ENCODE peak calls at places on chromosome 10, in nine cellular contexts. One of them, this sample, is unnamed.

GRCh38 chr10:78712147-78712546 is 356.6 kb upstream of the ZMIZ1 start:
- DNase-seq in A549: no peak
- DNase-seq in CD8-positive, alpha-beta T cell: no peak
- DNase-seq in iPS DF 6.9: peak; percentile 7
- DNase-seq in upper lobe of right lung: no peak
- DNase-seq in heart right ventricle: peak; percentile 68
- DNase-seq in colonic mucosa: peak; percentile 25
- DNase-seq in hepatocyte: no peak
- DNase-seq in cardiac muscle cell: peak; percentile 16
- DNase-seq in this sample: no peak

GRCh38 chr10:112904000-112904399 is 46.0 kb upstream of the TCF7L2 start:
- DNase-seq in A549: peak; percentile 85
- DNase-seq in upper lobe of right lung: no peak
- DNase-seq in iPS DF 6.9: no peak
- DNase-seq in heart right ventricle: no peak
- DNase-seq in hepatocyte: peak; percentile 15
- DNase-seq in CD8-positive, alpha-beta T cell: no peak
- DNase-seq in cardiac muscle cell: no peak
- DNase-seq in colonic mucosa: peak; percentile 51
- DNase-seq in this sample: no peak

GRCh38 chr10:50635286-50635685 is 11.5 kb upstream of the SGMS1 start:
- DNase-seq in A549: no peak
- DNase-seq in hepatocyte: no peak
- DNase-seq in heart right ventricle: no peak
- DNase-seq in upper lobe of right lung: no peak
- DNase-seq in CD8-positive, alpha-beta T cell: no peak
- DNase-seq in cardiac muscle cell: no peak
- DNase-seq in iPS DF 6.9: no peak
- DNase-seq in colonic mucosa: no peak
- DNase-seq in this sample: no peak

GRCh38 chr10:93468532-93469213 is 13.5 kb downstream of the MYOF start:
- DNase-seq in A549: peak; percentile 89
- DNase-seq in iPS DF 6.9: no peak
- DNase-seq in hepatocyte: peak; percentile 54
- DNase-seq in cardiac muscle cell: no peak
- DNase-seq in CD8-positive, alpha-beta T cell: no peak
- DNase-seq in upper lobe of right lung: no peak
- DNase-seq in colonic mucosa: no peak
- DNase-seq in heart right ventricle: no peak
- DNase-seq in this sample: no peak

GRCh38 chr10:50510517-50511473 is 113.0 kb downstream of the SGMS1 start:
- DNase-seq in heart right ventricle: no peak
- DNase-seq in iPS DF 6.9: no peak
- DNase-seq in CD8-positive, alpha-beta T cell: no peak
- DNase-seq in hepatocyte: no peak
- DNase-seq in A549: no peak
- DNase-seq in colonic mucosa: no peak
- DNase-seq in upper lobe of right lung: no peak
- DNase-seq in cardiac muscle cell: no peak
- DNase-seq in this sample: no peak

GRCh38 chr10:113381906-113382562 is 170.8 kb upstream of the HABP2 start:
- DNase-seq in colonic mucosa: no peak
- DNase-seq in hepatocyte: no peak
- DNase-seq in iPS DF 6.9: no peak
- DNase-seq in CD8-positive, alpha-beta T cell: peak; percentile 18
- DNase-seq in upper lobe of right lung: no peak
- DNase-seq in heart right ventricle: peak; percentile 15
- DNase-seq in A549: no peak
- DNase-seq in cardiac muscle cell: no peak
- DNase-seq in this sample: no peak

GRCh38 chr10:72265508-72265907 is 8.2 kb upstream of the DDIT4 start:
- DNase-seq in iPS DF 6.9: no peak
- DNase-seq in A549: no peak
- DNase-seq in heart right ventricle: no peak
- DNase-seq in upper lobe of right lung: no peak
- DNase-seq in cardiac muscle cell: peak; percentile 60
- DNase-seq in hepatocyte: no peak
- DNase-seq in colonic mucosa: no peak
- DNase-seq in CD8-positive, alpha-beta T cell: no peak
- DNase-seq in this sample: no peak

GRCh38 chr10:88493676-88494483 is 89.2 kb downstream of the RNLS start:
- DNase-seq in iPS DF 6.9: no peak
- DNase-seq in heart right ventricle: no peak
- DNase-seq in A549: no peak
- DNase-seq in colonic mucosa: no peak
- DNase-seq in CD8-positive, alpha-beta T cell: no peak
- DNase-seq in hepatocyte: no peak
- DNase-seq in upper lobe of right lung: no peak
- DNase-seq in cardiac muscle cell: no peak
- DNase-seq in this sample: no peak

GRCh38 chr10:127431525-127431924 is 117.6 kb upstream of the NPS start:
- DNase-seq in cardiac muscle cell: no peak
- DNase-seq in A549: no peak
- DNase-seq in CD8-positive, alpha-beta T cell: no peak
- DNase-seq in iPS DF 6.9: no peak
- DNase-seq in colonic mucosa: no peak
- DNase-seq in upper lobe of right lung: no peak
- DNase-seq in hepatocyte: no peak
- DNase-seq in heart right ventricle: no peak
- DNase-seq in this sample: no peak

GRCh38 chr10:785539-786214 is 96.2 kb upstream of the DIP2C start:
- DNase-seq in CD8-positive, alpha-beta T cell: no peak
- DNase-seq in upper lobe of right lung: no peak
- DNase-seq in heart right ventricle: no peak
- DNase-seq in A549: no peak
- DNase-seq in cardiac muscle cell: no peak
- DNase-seq in hepatocyte: no peak
- DNase-seq in iPS DF 6.9: no peak
- DNase-seq in colonic mucosa: peak; percentile 12
- DNase-seq in this sample: peak; percentile 47

GRCh38 chr10:18651324-18652007 is at the start of gene NSUN6:
- DNase-seq in CD8-positive, alpha-beta T cell: peak; percentile 88
- DNase-seq in upper lobe of right lung: peak; percentile 94
- DNase-seq in heart right ventricle: peak; percentile 92
- DNase-seq in hepatocyte: peak; percentile 95
- DNase-seq in colonic mucosa: peak; percentile 94
- DNase-seq in cardiac muscle cell: peak; percentile 89
- DNase-seq in iPS DF 6.9: peak; percentile 84
- DNase-seq in A549: peak; percentile 71
- DNase-seq in this sample: peak; percentile 91

GRCh38 chr10:119090968-119091367 is 10.4 kb upstream of the EIF3A start:
- DNase-seq in upper lobe of right lung: no peak
- DNase-seq in iPS DF 6.9: no peak
- DNase-seq in colonic mucosa: peak; percentile 64
- DNase-seq in heart right ventricle: no peak
- DNase-seq in cardiac muscle cell: no peak
- DNase-seq in A549: no peak
- DNase-seq in CD8-positive, alpha-beta T cell: peak; percentile 35
- DNase-seq in hepatocyte: no peak
- DNase-seq in this sample: no peak

GRCh38 chr10:23238015-23238414 is 45.9 kb downstream of the PTF1A start:
- DNase-seq in hepatocyte: no peak
- DNase-seq in cardiac muscle cell: no peak
- DNase-seq in upper lobe of right lung: no peak
- DNase-seq in A549: no peak
- DNase-seq in colonic mucosa: no peak
- DNase-seq in iPS DF 6.9: no peak
- DNase-seq in CD8-positive, alpha-beta T cell: no peak
- DNase-seq in heart right ventricle: no peak
- DNase-seq in this sample: no peak

GRCh38 chr10:33735463-33735862 is 401.0 kb upstream of the NRP1 start:
- DNase-seq in colonic mucosa: no peak
- DNase-seq in A549: no peak
- DNase-seq in upper lobe of right lung: no peak
- DNase-seq in iPS DF 6.9: no peak
- DNase-seq in cardiac muscle cell: no peak
- DNase-seq in CD8-positive, alpha-beta T cell: no peak
- DNase-seq in heart right ventricle: no peak
- DNase-seq in hepatocyte: no peak
- DNase-seq in this sample: no peak

GRCh38 chr10:74047871-74048270 is 50.0 kb downstream of the VCL start:
- DNase-seq in A549: no peak
- DNase-seq in colonic mucosa: no peak
- DNase-seq in cardiac muscle cell: no peak
- DNase-seq in hepatocyte: no peak
- DNase-seq in upper lobe of right lung: no peak
- DNase-seq in CD8-positive, alpha-beta T cell: no peak
- DNase-seq in iPS DF 6.9: no peak
- DNase-seq in heart right ventricle: no peak
- DNase-seq in this sample: no peak

GRCh38 chr10:17756557-17757208 is 4.7 kb downstream of the TMEM236 start:
- DNase-seq in cardiac muscle cell: no peak
- DNase-seq in iPS DF 6.9: no peak
- DNase-seq in heart right ventricle: no peak
- DNase-seq in A549: peak; percentile 21
- DNase-seq in upper lobe of right lung: no peak
- DNase-seq in colonic mucosa: peak; percentile 58
- DNase-seq in CD8-positive, alpha-beta T cell: no peak
- DNase-seq in hepatocyte: peak; percentile 40
- DNase-seq in this sample: peak; percentile 7

GRCh38 chr10:17200035-17200884 is 1.2 kb downstream of the TRDMT1 start:
- DNase-seq in CD8-positive, alpha-beta T cell: no peak
- DNase-seq in cardiac muscle cell: no peak
- DNase-seq in iPS DF 6.9: no peak
- DNase-seq in A549: no peak
- DNase-seq in heart right ventricle: no peak
- DNase-seq in hepatocyte: no peak
- DNase-seq in upper lobe of right lung: no peak
- DNase-seq in colonic mucosa: no peak
- DNase-seq in this sample: no peak

GRCh38 chr10:87656431-87657072 is 3.1 kb upstream of the PAPSS2 start:
- DNase-seq in A549: peak; percentile 58
- DNase-seq in iPS DF 6.9: no peak
- DNase-seq in hepatocyte: peak; percentile 75
- DNase-seq in heart right ventricle: peak; percentile 30
- DNase-seq in CD8-positive, alpha-beta T cell: no peak
- DNase-seq in upper lobe of right lung: no peak
- DNase-seq in colonic mucosa: no peak
- DNase-seq in cardiac muscle cell: peak; percentile 73
- DNase-seq in this sample: no peak

GRCh38 chr10:4028027-4028471 is 243.0 kb upstream of the KLF6 start:
- DNase-seq in colonic mucosa: no peak
- DNase-seq in iPS DF 6.9: no peak
- DNase-seq in cardiac muscle cell: no peak
- DNase-seq in upper lobe of right lung: no peak
- DNase-seq in hepatocyte: no peak
- DNase-seq in heart right ventricle: no peak
- DNase-seq in CD8-positive, alpha-beta T cell: no peak
- DNase-seq in A549: no peak
- DNase-seq in this sample: no peak

DNA sequence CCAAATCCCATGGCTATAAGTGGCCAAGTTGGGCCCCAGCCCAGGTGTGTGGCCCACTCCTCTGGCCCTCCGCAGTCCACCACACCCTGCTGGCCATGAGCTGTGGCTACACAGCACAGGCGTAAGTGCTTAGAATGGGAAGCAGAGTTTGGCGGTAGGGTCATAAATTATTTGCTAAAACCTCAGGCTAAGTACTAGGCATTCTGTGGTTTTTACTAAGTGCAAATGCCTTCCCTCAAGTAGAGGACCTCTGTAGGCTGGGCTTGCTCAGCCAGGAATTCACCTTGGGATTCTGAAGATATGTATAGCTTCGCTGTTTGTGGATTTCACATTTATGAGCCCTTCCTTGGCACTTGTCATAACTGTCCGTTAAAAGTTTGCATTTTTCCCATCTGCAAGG is 44.8 kb upstream of the LOXL4 start:
- DNase-seq in CD8-positive, alpha-beta T cell: no peak
- DNase-seq in colonic mucosa: no peak
- DNase-seq in A549: no peak
- DNase-seq in hepatocyte: no peak
- DNase-seq in cardiac muscle cell: no peak
- DNase-seq in iPS DF 6.9: no peak
- DNase-seq in heart right ventricle: no peak
- DNase-seq in upper lobe of right lung: no peak
- DNase-seq in this sample: no peak
- H3K4me1 ChIP-seq in CD8-positive, alpha-beta T cell: no peaks in the 10 kb centered on the region
- H3K4me1 ChIP-seq in colonic mucosa: no peaks in the 10 kb centered on the region
- H3K4me1 ChIP-seq in A549: no peaks in the 10 kb centered on the region
- H3K4me1 ChIP-seq in hepatocyte: peaks cover 10% of the 10 kb centered on the region
- H3K4me1 ChIP-seq in cardiac muscle cell: peaks cover 24% of the 10 kb centered on the region
- H3K4me1 ChIP-seq in iPS DF 6.9: no peaks in the 10 kb centered on the region
- H3K4me1 ChIP-seq in heart right ventricle: peaks cover 47% of the 10 kb centered on the region
- H3K4me1 ChIP-seq in upper lobe of right lung: peaks cover 13% of the 10 kb centered on the region
- H3K4me1 ChIP-seq in this sample: no peaks in the 10 kb centered on the region

GRCh38 chr10:117350905-117351304 is 24.3 kb downstream of the PDZD8 start:
- DNase-seq in heart right ventricle: no peak
- DNase-seq in cardiac muscle cell: no peak
- DNase-seq in CD8-positive, alpha-beta T cell: no peak
- DNase-seq in iPS DF 6.9: no peak
- DNase-seq in colonic mucosa: no peak
- DNase-seq in upper lobe of right lung: no peak
- DNase-seq in hepatocyte: no peak
- DNase-seq in A549: no peak
- DNase-seq in this sample: no peak
- H3K4me1 ChIP-seq in heart right ventricle: peaks cover 56% of the 10 kb centered on the region
- H3K4me1 ChIP-seq in cardiac muscle cell: no peaks in the 10 kb centered on the region
- H3K4me1 ChIP-seq in CD8-positive, alpha-beta T cell: peaks cover 27% of the 10 kb centered on the region
- H3K4me1 ChIP-seq in iPS DF 6.9: peaks cover 2% of the 10 kb centered on the region
- H3K4me1 ChIP-seq in colonic mucosa: peaks cover 20% of the 10 kb centered on the region
- H3K4me1 ChIP-seq in upper lobe of right lung: peaks cover 8% of the 10 kb centered on the region
- H3K4me1 ChIP-seq in hepatocyte: no peaks in the 10 kb centered on the region
- H3K4me1 ChIP-seq in A549: peaks cover 98% of the 10 kb centered on the region
- H3K4me1 ChIP-seq in this sample: no peaks in the 10 kb centered on the region

DNA sequence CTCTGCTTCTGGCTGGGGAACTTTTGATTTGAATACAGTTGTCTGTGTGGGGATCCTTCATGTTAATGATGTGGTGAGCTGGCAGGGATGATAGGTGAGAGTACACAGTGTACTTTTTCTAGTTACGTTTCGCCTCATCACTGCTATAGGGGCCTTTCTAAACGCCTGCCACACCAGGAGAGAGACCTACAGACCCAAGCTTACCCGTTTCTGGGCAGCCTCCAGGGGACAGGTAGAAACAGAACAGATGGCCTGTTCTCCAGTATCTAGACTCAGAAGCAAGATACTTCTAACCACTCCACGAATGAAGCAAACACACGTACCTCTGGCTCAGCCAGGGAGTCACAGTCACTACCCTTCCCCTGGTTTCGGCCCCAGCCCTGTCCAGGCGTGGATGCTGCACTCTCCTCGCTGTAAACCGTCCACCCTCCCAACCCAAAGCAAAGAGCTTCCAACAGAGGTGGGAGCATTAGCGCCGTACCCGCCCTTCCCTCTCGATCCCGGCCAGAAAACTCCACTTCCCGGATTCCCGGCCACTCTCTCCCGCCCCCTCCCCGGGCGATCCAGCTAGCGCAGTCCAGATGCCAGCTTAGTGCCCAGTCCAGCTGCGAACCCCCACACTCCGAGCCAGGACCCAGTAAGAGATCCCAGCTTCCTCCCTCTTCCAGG is 1.2 kb downstream of the CCDC6 start:
- DNase-seq in hepatocyte: peak; percentile 60
- DNase-seq in heart right ventricle: peak; percentile 46
- DNase-seq in colonic mucosa: peak; percentile 68
- DNase-seq in iPS DF 6.9: no peak
- DNase-seq in cardiac muscle cell: peak; percentile 60
- DNase-seq in upper lobe of right lung: peak; percentile 73
- DNase-seq in CD8-positive, alpha-beta T cell: no peak
- DNase-seq in A549: no peak
- DNase-seq in this sample: no peak
- H3K4me1 ChIP-seq in hepatocyte: peaks cover 31% of the 10 kb centered on the region
- H3K4me1 ChIP-seq in heart right ventricle: peaks cover 46% of the 10 kb centered on the region
- H3K4me1 ChIP-seq in colonic mucosa: peaks cover 15% of the 10 kb centered on the region
- H3K4me1 ChIP-seq in iPS DF 6.9: no peaks in the 10 kb centered on the region
- H3K4me1 ChIP-seq in cardiac muscle cell: peaks cover 27% of the 10 kb centered on the region
- H3K4me1 ChIP-seq in upper lobe of right lung: peaks cover 36% of the 10 kb centered on the region
- H3K4me1 ChIP-seq in CD8-positive, alpha-beta T cell: peaks cover 53% of the 10 kb centered on the region
- H3K4me1 ChIP-seq in A549: peaks cover 30% of the 10 kb centered on the region
- H3K4me1 ChIP-seq in this sample: no peaks in the 10 kb centered on the region

GRCh38 chr10:63523015-63523414 is 1.8 kb downstream of the REEP3 start:
- DNase-seq in cardiac muscle cell: no peak
- DNase-seq in colonic mucosa: no peak
- DNase-seq in upper lobe of right lung: no peak
- DNase-seq in CD8-positive, alpha-beta T cell: no peak
- DNase-seq in A549: no peak
- DNase-seq in heart right ventricle: no peak
- DNase-seq in iPS DF 6.9: no peak
- DNase-seq in hepatocyte: no peak
- DNase-seq in this sample: no peak
- H3K4me1 ChIP-seq in cardiac muscle cell: peaks cover 27% of the 10 kb centered on the region
- H3K4me1 ChIP-seq in colonic mucosa: no peaks in the 10 kb centered on the region
- H3K4me1 ChIP-seq in upper lobe of right lung: peaks cover 26% of the 10 kb centered on the region
- H3K4me1 ChIP-seq in CD8-positive, alpha-beta T cell: peaks cover 21% of the 10 kb centered on the region
- H3K4me1 ChIP-seq in A549: peaks cover 20% of the 10 kb centered on the region
- H3K4me1 ChIP-seq in heart right ventricle: peaks cover 47% of the 10 kb centered on the region
- H3K4me1 ChIP-seq in iPS DF 6.9: no peaks in the 10 kb centered on the region
- H3K4me1 ChIP-seq in hepatocyte: peaks cover 18% of the 10 kb centered on the region
- H3K4me1 ChIP-seq in this sample: no peaks in the 10 kb centered on the region